ENCODE peak calls at places on chromosomes 5 and 9, in seven cellular contexts. R is EH; P is mammary epithelial cell; J is GM10248; I is activated T-cell treated with anti-CD3 and anti-CD28 coated beads, Interleukin-2, amount 50 U/mL, for 48 hours; N is stimulated activated CD4-positive, alpha-beta T cell treated with anti-CD3 and anti-CD28 coated beads, Interleukin-4, amount 100 ng/mL, for 48 hours; L is AG08396. G is an unnamed sample.

GRCh38 chr9:83138422-83139135 is 75.6 kb upstream of the RASEF start:
- DNase-seq in J (no peak), R (no peak), P (no peak), I (no peak), L (no peak), N (no peak), G (no peak)

GRCh38 chr9:16509946-16510504 is 360.4 kb downstream of the BNC2 start:
- DNase-seq in R (peak), P (peak), L (no peak), N (no peak), I (no peak), J (no peak), G (no peak)

GRCh38 chr9:134782921-134783698 is 97.5 kb upstream of the FCN2 start:
- DNase-seq in R (no peak), N (no peak), I (no peak), L (no peak), J (no peak), P (no peak), G (no peak)

GRCh38 chr9:13351768-13352386 is 72.4 kb upstream of the MPDZ start:
- DNase-seq in R (peak), P (peak), L (peak), N (no peak), J (peak), I (no peak), G (no peak)

GRCh38 chr5:43227655-43228054 is 35.6 kb downstream of the NIM1K start:
- DNase-seq in N (no peak), L (peak), I (no peak), J (no peak), R (peak), P (peak), G (no peak)

GRCh38 chr5:6615416-6615815 is 17.4 kb downstream of the NSUN2 start:
- DNase-seq in J (no peak), L (no peak), I (no peak), P (no peak), R (no peak), N (no peak), G (no peak)

GRCh38 chr5:132096904-132097303 is 23.3 kb downstream of the CSF2 start:
- DNase-seq in R (no peak), P (no peak), J (no peak), L (no peak), N (no peak), I (peak), G (no peak)

GRCh38 chr5:82142928-82143577 is 135.1 kb downstream of the RPS23 start:
- DNase-seq in L (no peak), N (no peak), P (peak), I (no peak), R (no peak), J (no peak), G (no peak)

GRCh38 chr5:160685695-160686094 is 166.3 kb downstream of the ATP10B start:
- DNase-seq in R (no peak), J (peak), P (no peak), L (no peak), I (no peak), N (no peak), G (no peak)

GRCh38 chr5:124365491-124365890 is 380.9 kb downstream of the ZNF608 start:
- DNase-seq in R (no peak), N (no peak), L (no peak), P (no peak), I (no peak), J (no peak), G (no peak)

GRCh38 chr5:172280937-172281336 is 2.6 kb downstream of the UBTD2 start:
- DNase-seq in I (no peak), R (peak), L (no peak), N (no peak), P (peak), J (no peak), G (no peak)

GRCh38 chr9:124596172-124596839 is 89.1 kb upstream of the NR5A1 start:
- DNase-seq in I (no peak), P (no peak), L (no peak), J (no peak), N (no peak), R (no peak), G (no peak)

GRCh38 chr5:146213210-146213838 is 9.9 kb downstream of the RBM27 start:
- DNase-seq in R (no peak), J (no peak), L (no peak), P (peak), N (no peak), I (no peak), G (no peak)

GRCh38 chr5:50415912-50416311 is 25.2 kb downstream of the EMB start:
- DNase-seq in N (no peak), I (no peak), L (no peak), R (no peak), J (no peak), P (no peak), G (no peak)

GRCh38 chr5:67640011-67640410 is 443.4 kb upstream of the CD180 start:
- DNase-seq in J (no peak), L (no peak), P (no peak), R (peak), I (no peak), N (no peak), G (no peak)

GRCh38 chr9:122857810-122858209 is 29.4 kb upstream of the PDCL start:
- DNase-seq in R (no peak), J (no peak), L (no peak), P (no peak), I (no peak), N (no peak), G (no peak)

GRCh38 chr5:18797241-18797640 is 1163.0 kb downstream of the TAF11L14 start:
- DNase-seq in L (no peak), P (no peak), J (no peak), I (no peak), R (no peak), N (no peak), G (no peak)

GRCh38 chr5:143118222-143118621 is 285.3 kb downstream of the NR3C1 start:
- DNase-seq in P (no peak), N (no peak), J (no peak), I (no peak), R (no peak), L (no peak), G (peak)

GRCh38 chr5:6427689-6428088 is 21.0 kb upstream of the UBE2QL1 start:
- DNase-seq in N (no peak), P (peak), R (no peak), L (no peak), I (no peak), J (no peak), G (no peak)

GRCh38 chr5:52692039-52692438 is 95.7 kb upstream of the ITGA1 start:
- DNase-seq in J (no peak), N (no peak), I (no peak), P (no peak), L (peak), R (peak), G (no peak)

GRCh38 chr9:137580958-137581331 is 2.2 kb upstream of the DPH7 start:
- DNase-seq in I (no peak), P (no peak), J (no peak), L (no peak), R (no peak), N (no peak), G (no peak)

GRCh38 chr5:80117446-80117845 is 82.3 kb downstream of the THBS4 start:
- DNase-seq in I (no peak), P (no peak), R (peak), N (no peak), J (no peak), L (no peak), G (no peak)

GRCh38 chr9:88651682-88652633 is 117.0 kb downstream of the NXNL2 start:
- DNase-seq in N (no peak), R (peak), L (peak), J (no peak), I (no peak), P (peak), G (no peak)

GRCh38 chr9:34654317-34655083 is 2.5 kb downstream of the IL11RA start:
- DNase-seq in I (no peak), R (peak), P (no peak), J (no peak), N (no peak), L (peak), G (no peak)

GRCh38 chr5:169914766-169915165 is 65.5 kb downstream of the INSYN2B start:
- DNase-seq in P (peak), J (no peak), I (no peak), L (peak), N (no peak), R (peak), G (no peak)

GRCh38 chr9:130306826-130307666 is 41.5 kb downstream of the HMCN2 start:
- DNase-seq in L (no peak), P (no peak), R (no peak), I (no peak), N (no peak), J (no peak), G (no peak)

GRCh38 chr9:113154936-113155335 is 4.1 kb downstream of the SLC31A2 start:
- DNase-seq in J (no peak), P (no peak), R (no peak), L (no peak), I (no peak), N (no peak), G (no peak)

GRCh38 chr5:55141945-55142690 is 17.9 kb upstream of the GPX8 start:
- DNase-seq in P (no peak), N (no peak), I (peak), J (no peak), R (no peak), L (no peak), G (peak)

GRCh38 chr9:127828262-127829031 is 25.8 kb downstream of the FPGS start:
- DNase-seq in R (peak), L (peak), N (no peak), P (no peak), J (no peak), I (no peak), G (no peak)

GRCh38 chr9:96230002-96230401 is 72.0 kb downstream of the HSD17B3 start:
- DNase-seq in J (no peak), L (no peak), I (no peak), R (no peak), N (no peak), P (no peak), G (no peak)

GRCh38 chr9:91100878-91101450 is 260.8 kb downstream of the AUH start:
- DNase-seq in J (no peak), R (peak), L (no peak), P (no peak), I (peak), N (peak), G (no peak)

GRCh38 chr5:118326496-118327045 is 661.8 kb downstream of the DTWD2 start:
- DNase-seq in R (peak), N (no peak), I (no peak), L (no peak), J (no peak), P (no peak), G (no peak)

GRCh38 chr5:98101131-98101530 is 672.3 kb upstream of the RGMB start:
- DNase-seq in R (no peak), I (no peak), J (no peak), P (no peak), N (no peak), L (no peak), G (no peak)

GRCh38 chr5:154287136-154287535 is 96.6 kb downstream of the GALNT10 start:
- DNase-seq in P (no peak), I (no peak), R (peak), J (no peak), L (peak), N (no peak), G (no peak)